ENCODE peak calls at places on chromosomes 1 and 21, in six cellular contexts. F is lower leg skin, T is IMR-90, O is SJSA1, X is breast epithelium, J is dorsolateral prefrontal cortex. L is an unnamed sample.

GRCh38 chr1:25577151-25577920 is 33.9 kb downstream of the LDLRAP1 start:
- DNase-seq in F (no peak), T (no peak), O (no peak), X (no peak), J (no peak), L (no peak)

GRCh38 chr1:201954263-201955008 is 867 bp upstream of the TIMM17A start:
- DNase-seq in F (no peak), T (no peak), O (no peak), X (no peak), J (no peak), L (no peak)

GRCh38 chr1:22273686-22274681 is 131.1 kb upstream of the WNT4 start:
- DNase-seq in F (no peak), T (peak; percentile 4), O (no peak), X (no peak), J (no peak), L (no peak)

GRCh38 chr1:64228181-64228957 is 24.9 kb downstream of the UBE2U start:
- DNase-seq in F (no peak), T (peak; percentile 55), O (no peak), X (no peak), J (no peak), L (no peak)

GRCh38 chr1:44798481-44799365 is 1.5 kb upstream of the PLK3 start:
- DNase-seq in F (peak; percentile 83), T (no peak), O (no peak), X (peak; percentile 15), J (no peak), L (no peak)

GRCh38 chr1:56824956-56825355 is 5.8 kb upstream of the FYB2 start:
- DNase-seq in F (no peak), T (peak; percentile 18), O (no peak), X (no peak), J (no peak), L (no peak)

GRCh38 chr1:180117764-180118116 is 36.9 kb upstream of the QSOX1 start:
- DNase-seq in F (no peak), T (peak; percentile 85), O (peak; percentile 62), X (no peak), J (no peak), L (no peak)

GRCh38 chr1:89170171-89171066 is 5.4 kb downstream of the GBP7 start:
- DNase-seq in F (no peak), T (no peak), O (no peak), X (no peak), J (no peak), L (no peak)

GRCh38 chr1:29837306-29837646 is 601.0 kb downstream of the PTPRU start:
- DNase-seq in F (no peak), T (no peak), O (no peak), X (no peak), J (no peak), L (no peak)

GRCh38 chr1:226764533-226764932 is 25.5 kb upstream of the ITPKB start:
- DNase-seq in F (no peak), T (no peak), O (no peak), X (no peak), J (no peak), L (no peak)

GRCh38 chr1:95049935-95050334 is 22.8 kb downstream of the ALG14 start:
- DNase-seq in F (no peak), T (no peak), O (no peak), X (no peak), J (no peak), L (no peak)

GRCh38 chr1:181152892-181153633 is 64.6 kb downstream of the IER5 start:
- DNase-seq in F (no peak), T (peak; percentile 94), O (no peak), X (no peak), J (peak; percentile 77), L (no peak)
- H3K4me3 ChIP-seq in F (no peak overlapping the region), T (no peak overlapping the region), O (no peak overlapping the region), X (peak overlapping the region; percentile 23), J (no peak overlapping the region), L (no peak overlapping the region)

GRCh38 chr1:156489166-156489934 is 11.2 kb downstream of the MEF2D start:
- DNase-seq in F (no peak), T (peak; percentile 36), O (no peak), X (no peak), J (peak; percentile 84), L (no peak)

GRCh38 chr1:156491151-156491949 is 9.2 kb downstream of the MEF2D start:
- DNase-seq in F (no peak), T (no peak), O (no peak), X (no peak), J (no peak), L (no peak)

GRCh38 chr1:156492013-156492590 is 8.5 kb downstream of the MEF2D start:
- DNase-seq in F (no peak), T (no peak), O (no peak), X (no peak), J (no peak), L (no peak)

GRCh38 chr1:156489935-156490293 is 10.7 kb downstream of the MEF2D start:
- DNase-seq in F (no peak), T (no peak), O (no peak), X (no peak), J (no peak), L (no peak)

GRCh38 chr1:156490401-156491032 is 10.1 kb downstream of the MEF2D start:
- DNase-seq in F (no peak), T (no peak), O (peak; percentile 63), X (no peak), J (no peak), L (no peak)
- H3K4me3 ChIP-seq in F (no peak overlapping the region), T (no peak overlapping the region), O (peak overlapping the region; percentile 31), X (peak overlapping the region; percentile 52), J (peak overlapping the region; percentile 38), L (peak overlapping the region; percentile 28)

DNA sequence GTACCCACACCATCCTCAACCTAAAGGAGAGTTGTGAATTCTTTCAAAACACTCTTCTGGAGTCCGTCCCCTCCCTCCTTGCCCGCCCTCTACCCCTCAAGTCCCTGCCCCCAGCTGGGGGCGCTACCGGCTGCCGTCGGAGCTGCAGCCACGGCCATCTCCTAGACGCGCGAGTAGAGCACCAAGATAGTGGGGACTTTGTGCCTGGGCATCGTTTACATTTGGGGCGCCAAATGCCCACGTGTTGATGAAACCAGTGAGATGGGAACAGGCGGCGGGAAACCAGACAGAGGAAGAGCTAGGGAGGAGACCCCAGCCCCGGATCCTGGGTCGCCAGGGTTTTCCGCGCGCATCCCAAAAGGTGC is 647 bp upstream of the OLIG2 start:
- DNase-seq in F (peak; percentile 49), T (no peak), O (no peak), X (no peak), J (no peak), L (no peak)
- H3K4me3 ChIP-seq in F (no peak overlapping the region), T (no peak overlapping the region), O (no peak overlapping the region), X (no peak overlapping the region), J (peak overlapping the region; percentile 66), L (no peak overlapping the region)

DNA sequence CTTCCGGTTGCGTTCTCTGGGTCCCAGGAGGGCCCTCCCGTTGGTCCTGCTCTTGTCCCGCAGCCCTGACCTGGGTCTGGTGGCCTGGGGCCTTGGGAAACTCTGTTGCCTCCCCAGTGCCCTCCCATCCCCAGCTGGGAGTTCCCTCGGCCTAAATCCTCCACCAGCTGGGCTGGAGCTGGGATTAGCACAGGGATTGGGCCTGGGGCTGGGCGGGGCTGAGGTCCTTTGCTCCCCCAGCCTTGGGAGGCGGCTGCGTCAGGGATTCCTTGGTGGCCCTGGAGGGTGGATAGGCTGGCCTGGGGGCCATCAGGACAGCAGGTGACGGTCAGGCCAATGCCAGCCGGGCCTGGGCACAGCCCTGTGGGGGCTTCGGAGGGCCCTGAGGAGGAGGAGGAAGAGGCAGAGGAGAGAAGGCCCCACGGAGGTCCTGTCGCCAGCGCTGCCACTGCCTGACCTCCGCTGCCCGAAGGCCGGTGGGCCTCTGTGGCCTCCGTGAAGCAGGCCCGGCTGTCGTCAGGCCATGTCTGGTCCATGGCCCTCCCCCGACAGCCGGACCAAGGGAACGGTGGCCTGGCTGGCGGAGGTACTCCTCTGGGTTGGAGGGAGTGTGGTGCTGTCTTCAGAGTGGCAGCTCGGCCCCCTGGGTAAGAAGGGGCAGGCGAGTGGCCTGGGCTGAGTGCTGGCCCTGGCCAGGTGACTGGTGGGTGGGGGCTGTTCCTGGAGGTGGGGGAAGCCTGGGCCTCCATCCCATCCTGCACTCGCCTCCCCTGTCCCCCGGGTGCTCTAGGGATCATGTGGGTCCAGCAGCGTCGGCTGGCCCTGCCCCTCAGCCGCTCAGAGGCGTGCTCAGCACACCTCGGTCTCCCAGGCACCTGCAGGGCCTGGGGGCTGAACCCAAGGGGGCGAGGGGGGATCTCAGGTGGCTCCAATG is at the start of gene PLCH2:
- DNase-seq in F (no peak), T (no peak), O (no peak), X (no peak), J (no peak), L (no peak)
- H3K4me3 ChIP-seq in F (no peak within 1 kb of the TSS), T (no peak within 1 kb of the TSS), O (no peak within 1 kb of the TSS), X (no peak within 1 kb of the TSS), J (no peak within 1 kb of the TSS), L (no peak within 1 kb of the TSS)

DNA sequence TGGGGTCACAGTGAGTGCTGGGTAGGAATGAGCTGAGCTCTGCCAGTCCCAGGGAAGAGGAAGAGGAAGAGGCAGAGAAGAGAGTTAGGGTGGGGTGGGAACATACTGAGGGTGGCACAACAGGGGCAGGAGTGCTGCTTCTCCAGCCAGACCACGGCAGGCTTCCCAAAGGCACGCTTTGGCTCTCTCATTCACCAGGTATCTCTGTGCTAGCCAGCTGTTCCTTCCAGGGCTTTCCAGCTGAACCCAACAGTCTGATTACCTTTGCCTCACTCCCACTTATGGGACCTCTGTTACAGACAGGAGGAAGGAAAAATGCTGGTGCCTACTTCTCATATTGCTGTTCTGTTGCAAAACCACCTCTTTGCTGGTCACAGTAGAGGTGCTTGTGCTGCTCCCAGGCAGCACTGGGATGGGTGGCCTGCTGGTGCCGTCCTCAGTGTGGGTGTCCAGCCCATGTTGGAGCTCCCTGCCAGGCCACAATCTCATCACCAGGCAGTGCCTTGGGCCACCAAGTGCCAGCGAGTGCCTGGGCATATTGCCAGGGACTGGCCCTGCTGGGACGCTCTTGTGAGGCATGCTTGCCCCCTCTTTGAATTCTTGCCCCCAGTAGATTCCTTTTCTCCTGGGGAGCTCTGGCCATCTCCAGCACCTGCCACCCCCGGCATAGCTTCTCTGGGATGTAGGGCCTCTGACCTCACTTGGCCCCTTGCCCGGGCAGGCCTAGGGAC is 2.1 kb downstream of the ADORA1 start:
- DNase-seq in F (peak; percentile 80), T (no peak), O (peak; percentile 35), X (peak; percentile 63), J (peak; percentile 91), L (no peak)
- H3K4me3 ChIP-seq in F (no peak overlapping the region), T (no peak overlapping the region), O (no peak overlapping the region), X (peak overlapping the region; percentile 63), J (peak overlapping the region; percentile 85), L (no peak overlapping the region)

GRCh38 chr1:17539202-17539525 is 334 bp upstream of the ARHGEF10L start:
- DNase-seq in F (no peak), T (no peak), O (no peak), X (no peak), J (no peak), L (no peak)
- H3K4me3 ChIP-seq in F (peak overlapping the region; percentile 15), T (peak overlapping the region; percentile 79), O (peak overlapping the region; percentile 92), X (peak overlapping the region; percentile 96), J (peak overlapping the region; percentile 64), L (peak overlapping the region; percentile 21)

DNA sequence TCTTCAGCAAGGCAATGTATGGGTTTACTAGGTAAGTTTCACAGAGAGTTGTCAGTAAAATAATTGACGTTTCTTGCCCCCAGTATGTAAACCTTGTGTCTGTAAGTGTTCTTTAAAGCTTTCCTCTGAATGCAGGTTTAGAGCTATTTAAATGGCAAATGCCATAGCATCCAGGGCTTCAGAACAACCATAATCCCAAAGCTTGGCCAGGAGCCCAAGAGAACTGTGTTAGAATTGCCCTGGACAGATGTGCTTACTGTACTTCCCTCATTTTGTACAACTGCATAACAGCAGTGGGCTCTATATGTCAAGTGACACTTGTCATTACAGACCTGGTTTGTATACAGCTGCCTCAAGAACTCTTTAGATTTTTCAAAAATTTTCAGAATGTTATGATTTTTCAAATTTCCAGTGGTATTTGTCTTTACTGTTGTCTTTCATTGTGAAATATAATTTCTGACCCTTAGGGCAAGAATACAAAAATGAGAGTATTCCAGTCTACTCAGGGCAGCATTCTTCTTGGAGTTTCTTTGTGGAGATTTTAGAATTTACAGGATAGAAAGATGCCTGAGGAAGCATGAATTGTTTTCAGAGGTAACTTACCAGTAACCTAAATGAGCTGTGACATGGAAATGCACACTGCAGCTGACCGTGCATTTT is 136.9 kb upstream of the L1TD1 start:
- DNase-seq in F (no peak), T (no peak), O (no peak), X (no peak), J (no peak), L (no peak)
- H3K4me3 ChIP-seq in F (no peak overlapping the region), T (no peak overlapping the region), O (no peak overlapping the region), X (no peak overlapping the region), J (no peak overlapping the region), L (no peak overlapping the region)

L was measured in HFF-Myc.